ENCODE peak calls at places on chromosomes 3 and 15, in six cellular contexts. One of them, this sample, is unnamed.

GRCh38 chr3:195086885-195087284 is 184.1 kb downstream of the XXYLT1 start:
- DNase-seq in stimulated activated CD4-positive, alpha-beta T cell treated with anti-CD3 and anti-CD28 coated beads, Interleukin-12 subunit alpha, Interleukin-12 subunit beta, amount 100 ng/mL, for 48 hours: no peak
- DNase-seq in AG08395: no peak
- DNase-seq in left cardiac atrium: peak
- DNase-seq in HFFc6: no peak
- DNase-seq in heart left ventricle: peak
- DNase-seq in this sample: no peak

GRCh38 chr3:185402561-185402960 is 39.6 kb downstream of the MAP3K13 start:
- DNase-seq in left cardiac atrium: peak
- DNase-seq in HFFc6: peak
- DNase-seq in stimulated activated CD4-positive, alpha-beta T cell treated with anti-CD3 and anti-CD28 coated beads, Interleukin-12 subunit alpha, Interleukin-12 subunit beta, amount 100 ng/mL, for 48 hours: no peak
- DNase-seq in AG08395: peak
- DNase-seq in heart left ventricle: no peak
- DNase-seq in this sample: no peak

GRCh38 chr15:47037003-47037402 is 680.3 kb upstream of the SEMA6D start:
- DNase-seq in stimulated activated CD4-positive, alpha-beta T cell treated with anti-CD3 and anti-CD28 coated beads, Interleukin-12 subunit alpha, Interleukin-12 subunit beta, amount 100 ng/mL, for 48 hours: no peak
- DNase-seq in HFFc6: no peak
- DNase-seq in heart left ventricle: no peak
- DNase-seq in left cardiac atrium: no peak
- DNase-seq in AG08395: no peak
- DNase-seq in this sample: no peak

GRCh38 chr3:124741027-124741426 is 10.8 kb downstream of the UMPS start:
- DNase-seq in heart left ventricle: no peak
- DNase-seq in AG08395: peak
- DNase-seq in left cardiac atrium: no peak
- DNase-seq in stimulated activated CD4-positive, alpha-beta T cell treated with anti-CD3 and anti-CD28 coated beads, Interleukin-12 subunit alpha, Interleukin-12 subunit beta, amount 100 ng/mL, for 48 hours: no peak
- DNase-seq in HFFc6: no peak
- DNase-seq in this sample: peak

GRCh38 chr3:79670178-79670577 is 97.6 kb downstream of the ROBO1 start:
- DNase-seq in AG08395: no peak
- DNase-seq in left cardiac atrium: no peak
- DNase-seq in heart left ventricle: no peak
- DNase-seq in HFFc6: no peak
- DNase-seq in stimulated activated CD4-positive, alpha-beta T cell treated with anti-CD3 and anti-CD28 coated beads, Interleukin-12 subunit alpha, Interleukin-12 subunit beta, amount 100 ng/mL, for 48 hours: no peak
- DNase-seq in this sample: no peak

GRCh38 chr15:100170280-100170654 is 171.5 kb downstream of the ADAMTS17 start:
- DNase-seq in heart left ventricle: no peak
- DNase-seq in HFFc6: no peak
- DNase-seq in left cardiac atrium: no peak
- DNase-seq in AG08395: no peak
- DNase-seq in stimulated activated CD4-positive, alpha-beta T cell treated with anti-CD3 and anti-CD28 coated beads, Interleukin-12 subunit alpha, Interleukin-12 subunit beta, amount 100 ng/mL, for 48 hours: peak
- DNase-seq in this sample: no peak

GRCh38 chr3:94285874-94286273 is 223.0 kb downstream of the NSUN3 start:
- DNase-seq in HFFc6: peak
- DNase-seq in AG08395: no peak
- DNase-seq in stimulated activated CD4-positive, alpha-beta T cell treated with anti-CD3 and anti-CD28 coated beads, Interleukin-12 subunit alpha, Interleukin-12 subunit beta, amount 100 ng/mL, for 48 hours: no peak
- DNase-seq in left cardiac atrium: no peak
- DNase-seq in heart left ventricle: no peak
- DNase-seq in this sample: no peak

GRCh38 chr3:112974894-112975293 is at the start of gene CD200R1:
- DNase-seq in heart left ventricle: no peak
- DNase-seq in HFFc6: no peak
- DNase-seq in AG08395: no peak
- DNase-seq in left cardiac atrium: no peak
- DNase-seq in stimulated activated CD4-positive, alpha-beta T cell treated with anti-CD3 and anti-CD28 coated beads, Interleukin-12 subunit alpha, Interleukin-12 subunit beta, amount 100 ng/mL, for 48 hours: no peak
- DNase-seq in this sample: no peak

GRCh38 chr3:171900396-171900795 is 57.2 kb downstream of the TMEM212 start:
- DNase-seq in left cardiac atrium: no peak
- DNase-seq in HFFc6: no peak
- DNase-seq in AG08395: no peak
- DNase-seq in heart left ventricle: no peak
- DNase-seq in stimulated activated CD4-positive, alpha-beta T cell treated with anti-CD3 and anti-CD28 coated beads, Interleukin-12 subunit alpha, Interleukin-12 subunit beta, amount 100 ng/mL, for 48 hours: no peak
- DNase-seq in this sample: no peak

GRCh38 chr15:93028632-93029612 is 60.1 kb downstream of the RGMA start:
- DNase-seq in heart left ventricle: peak
- DNase-seq in stimulated activated CD4-positive, alpha-beta T cell treated with anti-CD3 and anti-CD28 coated beads, Interleukin-12 subunit alpha, Interleukin-12 subunit beta, amount 100 ng/mL, for 48 hours: no peak
- DNase-seq in HFFc6: peak
- DNase-seq in AG08395: peak
- DNase-seq in left cardiac atrium: peak
- DNase-seq in this sample: peak

GRCh38 chr3:136938334-136938733 is 19.4 kb upstream of the IL20RB start:
- DNase-seq in stimulated activated CD4-positive, alpha-beta T cell treated with anti-CD3 and anti-CD28 coated beads, Interleukin-12 subunit alpha, Interleukin-12 subunit beta, amount 100 ng/mL, for 48 hours: no peak
- DNase-seq in HFFc6: peak
- DNase-seq in heart left ventricle: no peak
- DNase-seq in left cardiac atrium: no peak
- DNase-seq in AG08395: peak
- DNase-seq in this sample: peak